ENCODE peak calls at places on chromosome 20, in eight cellular contexts. F is stomach; I is PC-3; A is A673; Z is CD8-positive, alpha-beta T cell; W is lung; U is hepatocyte; E is suprapubic skin. P is an unnamed sample.

GRCh38 chr20:11235058-11235457 is 561.3 kb upstream of the JAG1 start:
- DNase-seq in F (no peak), W (no peak), I (peak; percentile 44), Z (no peak), E (no peak), A (no peak), U (no peak), P (no peak)

GRCh38 chr20:52105573-52106422 is 85.8 kb downstream of the ZFP64 start:
- DNase-seq in I (peak; percentile 50), E (no peak), U (peak; percentile 36), Z (no peak), A (peak; percentile 18), F (no peak), W (no peak), P (no peak)

GRCh38 chr20:31500527-31500926 is 13.7 kb upstream of the HM13 start:
- DNase-seq in U (no peak), W (no peak), I (no peak), F (no peak), A (no peak), E (no peak), Z (no peak), P (no peak)

GRCh38 chr20:46636514-46636913 is 14.7 kb downstream of the SLC13A3 start:
- DNase-seq in F (no peak), A (no peak), Z (no peak), U (no peak), I (no peak), E (no peak), W (no peak), P (no peak)

GRCh38 chr20:2524435-2525272 is 11.7 kb upstream of the TMC2 start:
- DNase-seq in U (peak; percentile 91), A (peak; percentile 91), W (peak; percentile 88), Z (peak; percentile 90), E (peak; percentile 92), I (peak; percentile 82), F (peak; percentile 89), P (no peak)

GRCh38 chr20:52481443-52481842 is 289.9 kb upstream of the ZFP64 start:
- DNase-seq in E (no peak), Z (no peak), F (no peak), I (no peak), U (peak; percentile 43), W (no peak), A (peak; percentile 44), P (no peak)

GRCh38 chr20:25547999-25548398 is 37.3 kb downstream of the NINL start:
- DNase-seq in E (no peak), U (no peak), F (no peak), I (no peak), Z (no peak), A (no peak), W (no peak), P (no peak)

GRCh38 chr20:41321003-41321402 is 3.5 kb upstream of the ZHX3 start:
- DNase-seq in F (no peak), I (no peak), Z (no peak), E (no peak), A (no peak), W (no peak), U (no peak), P (no peak)

DNA sequence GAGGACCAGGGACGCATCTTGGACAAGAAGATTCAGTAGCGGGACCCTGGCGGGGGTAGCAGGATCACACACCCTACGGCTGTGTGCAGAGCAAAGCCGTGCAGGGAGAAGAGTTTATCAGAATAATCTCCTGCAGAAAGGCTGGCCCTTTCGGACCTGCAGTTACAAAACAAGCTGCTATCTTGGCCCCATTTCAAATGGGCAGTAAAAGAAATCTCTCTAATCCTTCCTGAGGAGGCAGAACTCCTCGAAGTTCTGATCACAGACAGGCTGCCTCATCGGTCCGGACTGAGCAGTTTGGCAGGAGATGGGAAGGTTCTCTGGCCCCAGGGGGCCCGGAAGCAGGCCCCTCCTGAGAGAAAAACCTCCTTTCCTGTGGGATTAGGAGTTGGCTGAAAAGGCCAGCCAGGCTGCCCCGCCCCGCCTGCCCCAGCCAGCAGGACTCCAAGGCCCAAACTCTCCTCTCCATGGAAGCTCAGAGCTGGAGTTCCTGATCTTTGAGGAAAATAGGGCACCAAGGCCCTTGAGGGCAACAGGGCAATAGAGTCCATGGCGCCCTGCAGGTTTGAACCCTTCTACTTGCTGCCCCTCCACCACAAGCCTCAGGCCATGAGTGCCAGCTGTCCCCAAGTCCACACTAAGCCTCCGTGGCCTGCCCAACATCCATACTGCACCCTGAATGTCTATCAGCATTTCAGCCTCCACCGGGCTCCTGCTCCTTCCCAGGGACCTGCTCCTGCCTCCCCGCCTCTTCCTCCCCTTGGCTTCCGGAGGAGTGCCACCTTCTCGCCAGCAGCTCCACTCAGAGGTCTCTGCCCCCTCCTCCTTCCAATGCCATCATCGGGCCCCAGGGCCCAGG is 141.3 kb downstream of the PREX1 start:
- DNase-seq in I (peak; percentile 24), U (peak; percentile 60), W (no peak), A (peak; percentile 93), F (peak; percentile 45), Z (no peak), E (no peak), P (no peak)
- TF ChIP-seq CTCF in I (no peak), U (no peak), W (no peak), A (no peak), F (no peak), Z (no peak), E (no peak), P (no peak)

DNA sequence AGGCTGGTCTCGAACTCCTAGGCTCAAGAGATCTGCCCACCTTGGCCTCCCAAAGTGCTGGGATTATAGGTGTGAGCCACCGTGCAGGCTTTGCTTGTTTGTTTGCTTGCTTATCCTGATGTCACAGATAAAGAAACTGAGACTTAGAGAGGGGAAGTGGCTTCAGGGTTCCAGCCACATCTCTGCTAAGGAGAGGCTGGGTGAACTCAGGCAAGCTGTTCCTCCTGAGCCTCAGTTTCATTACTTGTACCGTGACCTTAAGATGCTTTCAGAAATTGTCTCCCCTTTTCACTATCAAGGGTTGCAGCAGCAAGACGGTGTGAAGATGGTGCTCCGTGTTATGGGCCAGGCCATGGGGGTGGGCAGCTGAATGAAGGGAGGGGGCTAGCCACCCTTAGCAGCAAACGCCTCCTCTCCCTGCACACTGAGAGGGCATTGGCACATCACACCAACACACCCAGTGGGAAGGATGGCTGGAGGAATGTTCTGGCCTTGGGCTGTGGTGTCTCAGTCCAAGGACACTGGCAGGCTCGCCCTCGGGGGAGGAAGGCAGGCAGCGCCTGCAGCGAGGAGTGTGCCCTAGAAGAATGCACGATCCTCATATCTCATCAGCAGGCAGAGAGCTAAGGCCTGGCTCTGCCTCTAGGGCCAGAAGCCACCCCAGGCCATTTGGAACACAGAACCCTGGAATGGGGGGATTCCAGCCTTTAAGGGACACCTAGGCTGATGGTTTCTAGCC is 48.2 kb upstream of the TLDC2 start:
- DNase-seq in W (no peak), F (no peak), E (no peak), A (no peak), U (no peak), Z (no peak), I (no peak), P (no peak)
- H3K4me1 ChIP-seq in W (peaks cover 10% of the 10 kb centered on the region), F (peaks cover 64% of the 10 kb centered on the region), E (peaks cover 35% of the 10 kb centered on the region), A (no peaks in the 10 kb centered on the region), U (peaks cover 3% of the 10 kb centered on the region), Z (no peaks in the 10 kb centered on the region), I (peaks cover 6% of the 10 kb centered on the region), P (peaks cover 29% of the 10 kb centered on the region)

DNA sequence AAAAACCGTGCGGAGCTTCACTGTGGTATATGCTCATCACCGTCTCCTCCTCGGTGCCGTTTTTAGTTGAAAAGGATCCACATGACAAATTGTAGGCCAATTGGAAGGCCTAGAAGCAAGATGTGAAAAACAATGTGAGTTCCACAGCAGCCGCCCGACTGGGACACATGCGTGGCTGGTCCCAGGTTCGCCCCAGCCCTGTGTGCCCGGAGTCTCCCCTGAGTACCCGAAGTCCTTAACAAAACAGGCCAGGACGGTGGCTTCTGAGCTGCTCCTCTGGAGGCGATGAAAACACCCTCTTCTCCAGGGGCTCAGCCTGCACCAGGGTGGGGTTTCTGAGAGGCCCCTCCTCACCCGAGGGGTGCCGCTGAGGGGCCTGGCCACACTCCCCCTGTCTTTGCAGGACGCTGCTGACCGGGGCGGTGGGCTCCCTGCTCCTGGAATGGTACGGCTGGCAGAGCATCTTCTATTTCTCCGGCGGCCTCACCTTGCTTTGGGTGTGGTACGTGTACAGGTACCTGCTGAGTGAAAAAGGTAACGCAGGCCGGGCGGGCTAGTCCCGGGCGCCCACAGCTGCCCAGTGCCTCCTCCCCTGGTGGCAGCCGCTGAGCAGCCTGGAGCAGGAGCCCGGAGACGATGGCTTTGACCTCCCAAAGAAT is 9.8 kb downstream of the SLC17A9 start:
- DNase-seq in E (no peak), Z (no peak), U (no peak), I (no peak), F (no peak), A (no peak), W (no peak), P (no peak)
- H3K4me3 ChIP-seq in E (no peak overlapping the region), Z (no peak overlapping the region), U (no peak overlapping the region), I (no peak overlapping the region), F (no peak overlapping the region), A (no peak overlapping the region), W (no peak overlapping the region), P (no peak overlapping the region)

GRCh38 chr20:24211972-24212371 is 223.4 kb upstream of the GGTLC1 start:
- DNase-seq in A (peak; percentile 18), Z (no peak), F (no peak), I (no peak), U (no peak), W (no peak), E (no peak), P (no peak)

GRCh38 chr20:24206995-24207394 is 218.4 kb upstream of the GGTLC1 start:
- DNase-seq in F (no peak), W (no peak), E (no peak), U (peak; percentile 62), Z (no peak), I (peak; percentile 22), A (no peak), P (no peak)

GRCh38 chr20:24208652-24209051 is 220.1 kb upstream of the GGTLC1 start:
- DNase-seq in E (no peak), A (peak; percentile 41), I (peak; percentile 34), Z (no peak), F (no peak), W (no peak), U (no peak), P (no peak)

GRCh38 chr20:24212494-24212893 is 223.9 kb upstream of the GGTLC1 start:
- DNase-seq in E (no peak), F (no peak), I (no peak), Z (no peak), W (no peak), U (no peak), A (no peak), P (no peak)

DNA sequence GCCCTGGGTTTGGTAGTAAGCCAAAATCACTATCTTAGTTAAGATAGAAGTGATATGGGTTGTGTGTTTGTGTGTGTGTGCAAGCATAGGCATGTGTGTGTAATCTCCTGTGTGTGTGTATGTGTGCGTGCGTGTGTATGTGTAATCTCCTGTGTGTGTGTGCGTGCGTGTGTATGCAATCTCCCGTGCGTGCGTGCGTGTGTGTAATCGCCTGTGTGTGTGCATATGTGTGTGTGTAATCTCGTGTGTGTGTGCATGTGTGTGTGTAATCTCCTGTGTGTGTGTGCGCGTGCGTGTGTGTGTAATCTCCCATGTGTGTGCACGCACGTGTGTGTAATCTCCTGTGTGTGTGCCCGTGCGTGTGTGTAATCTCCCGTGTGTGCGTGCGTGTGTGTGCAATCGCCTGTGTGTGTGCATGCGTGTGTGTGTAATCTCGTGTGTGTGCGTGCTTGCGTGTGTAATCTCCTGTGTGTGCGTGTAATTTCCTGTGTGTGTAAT is 219.3 kb upstream of the GGTLC1 start:
- DNase-seq in A (no peak), Z (no peak), E (no peak), I (no peak), U (no peak), F (no peak), W (no peak), P (no peak)
- TF ChIP-seq CTCF in A (no peak), Z (no peak), E (no peak), I (no peak), U (no peak), F (no peak), W (no peak), P (no peak)

GRCh38 chr20:37395921-37396519 is 50.1 kb downstream of the SRC start:
- DNase-seq in I (no peak), A (no peak), U (peak; percentile 64), Z (no peak), W (no peak), E (no peak), F (no peak), P (no peak)
- H3K4me1 ChIP-seq in I (no peaks in the 10 kb centered on the region), A (peaks cover 30% of the 10 kb centered on the region), U (peaks cover 23% of the 10 kb centered on the region), Z (no peaks in the 10 kb centered on the region), W (no peaks in the 10 kb centered on the region), E (peaks cover 21% of the 10 kb centered on the region), F (peaks cover 24% of the 10 kb centered on the region), P (no peaks in the 10 kb centered on the region)